ENCODE peak calls at places on chromosomes 16 and 17, in four cellular contexts. K is HCT116, D is neuronal stem cell, J is endodermal cell. L is an unnamed sample.

GRCh38 chr16:27754788-27755690 is 205.1 kb downstream of the KATNIP start:
- DNase-seq in D (no peak), J (no peak), K (no peak), L (peak)

GRCh38 chr17:83103200-83103937 is 24.0 kb downstream of the METRNL start:
- DNase-seq in K (peak), D (no peak), J (no peak), L (no peak)

GRCh38 chr16:49470550-49470949 is 96.9 kb downstream of the C16orf78 start:
- DNase-seq in D (no peak), K (no peak), J (peak), L (no peak)

GRCh38 chr17:39143552-39144093 is 7.8 kb downstream of the PLXDC1 start:
- DNase-seq in J (no peak), K (no peak), D (no peak), L (no peak)

GRCh38 chr16:82016964-82017363 is 5.7 kb upstream of the SDR42E1 start:
- DNase-seq in D (no peak), K (no peak), J (no peak), L (no peak)

GRCh38 chr17:74135391-74136167 is 67.9 kb upstream of the RPL38 start:
- DNase-seq in J (peak), D (no peak), K (no peak), L (no peak)

GRCh38 chr17:740240-741055 is 8.1 kb downstream of the TLCD3A start:
- DNase-seq in D (no peak), K (no peak), J (no peak), L (no peak)

GRCh38 chr17:14205992-14206461 is 30.6 kb downstream of the CDRT15 start:
- DNase-seq in K (peak), J (no peak), D (no peak), L (no peak)

GRCh38 chr16:27177031-27177774 is 26.1 kb upstream of the KDM8 start:
- DNase-seq in K (no peak), D (no peak), J (no peak), L (no peak)

GRCh38 chr17:77319211-77320031 is 178.7 kb downstream of the SEC14L1 start:
- DNase-seq in D (no peak), K (peak), J (peak), L (peak)

GRCh38 chr17:204427-205175 is 23.2 kb upstream of the DOC2B start:
- DNase-seq in J (no peak), K (no peak), D (no peak), L (no peak)

GRCh38 chr16:82655315-82655714 is 28.5 kb downstream of the CDH13 start:
- DNase-seq in D (no peak), K (no peak), J (no peak), L (peak)

GRCh38 chr16:80208015-80208414 is 332.8 kb upstream of the DYNLRB2 start:
- DNase-seq in J (no peak), D (no peak), K (no peak), L (no peak)

GRCh38 chr16:80203821-80204220 is 337.0 kb upstream of the DYNLRB2 start:
- DNase-seq in D (no peak), K (no peak), J (no peak), L (no peak)

GRCh38 chr16:80202831-80203230 is 338.0 kb upstream of the DYNLRB2 start:
- DNase-seq in D (no peak), K (no peak), J (no peak), L (no peak)

GRCh38 chr16:80210787-80211186 is 330.0 kb upstream of the DYNLRB2 start:
- DNase-seq in K (no peak), J (no peak), D (no peak), L (no peak)

DNA sequence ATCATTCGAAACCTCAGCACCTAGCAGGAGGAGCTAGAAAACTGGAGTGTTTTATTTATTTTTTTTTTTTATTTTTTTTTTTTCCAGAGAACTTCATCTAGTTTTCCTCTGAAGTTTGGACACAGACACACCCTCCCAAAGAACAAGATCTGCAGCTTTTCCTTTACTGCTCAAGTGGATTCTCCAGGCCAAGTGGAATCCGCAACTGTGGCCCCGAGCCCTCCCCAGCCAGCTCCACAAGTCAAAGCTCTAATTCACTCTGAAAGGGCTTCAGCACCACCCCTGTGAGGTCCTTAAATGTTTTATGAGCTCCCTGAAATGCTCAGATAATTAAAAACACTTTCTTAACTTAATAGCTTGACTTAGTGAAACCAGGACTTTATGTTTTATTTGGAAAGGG is 332.0 kb upstream of the DYNLRB2 start:
- DNase-seq in K (no peak), J (no peak), D (no peak), L (no peak)
- H3K4me3 ChIP-seq in K (no peak), J (no peak), D (no peak), L (no peak)

GRCh38 chr16:58679763-58680162 is 4.8 kb downstream of the SLC38A7 start:
- DNase-seq in K (no peak), J (no peak), D (no peak), L (no peak)
- H3K9ac ChIP-seq in K (no peak), J (no peak), D (no peak), L (no peak)

GRCh38 chr17:75876938-75877751 is 1.2 kb downstream of the TRIM47 start:
- DNase-seq in J (peak), D (no peak), K (peak), L (peak)
- H3K4me3 ChIP-seq in J (no peak), D (peak), K (peak), L (peak)

GRCh38 chr17:4607773-4608187 is 23.5 kb downstream of the SMTNL2 start:
- DNase-seq in J (peak), D (no peak), K (no peak), L (no peak)
- H3K9ac ChIP-seq in J (no peak), D (no peak), K (no peak), L (no peak)

L was measured in mesendoderm.